ENCODE peak calls at places on chromosome 16, in six cellular contexts. J is GOT3, W is mesendoderm, T is left ventricle myocardium superior, H is DMS153, D is dermis microvascular lymphatic vessel endothelial cell. K is an unnamed sample.

GRCh38 chr16:47499080-47499699 is 38.1 kb downstream of the PHKB start:
- DNase-seq in J (no peak), W (no peak), T (no peak), H (no peak), D (no peak), K (no peak)

GRCh38 chr16:75588716-75589115 is 22.5 kb downstream of the GABARAPL2 start:
- DNase-seq in J (no peak), W (no peak), T (no peak), H (no peak), D (no peak), K (no peak)

GRCh38 chr16:76535-77272 is 1.3 kb upstream of the MPG start:
- DNase-seq in J (no peak), W (peak; percentile 49), T (peak; percentile 89), H (no peak), D (peak; percentile 90), K (peak; percentile 61)

GRCh38 chr16:29992371-29992967 is 2.9 kb downstream of the HIRIP3 start:
- DNase-seq in J (no peak), W (no peak), T (no peak), H (no peak), D (no peak), K (no peak)

GRCh38 chr16:29710227-29711219 is 31.5 kb downstream of the QPRT start:
- DNase-seq in J (no peak), W (peak; percentile 88), T (no peak), H (peak; percentile 6), D (peak; percentile 64), K (no peak)

GRCh38 chr16:3578121-3578520 is 918 bp upstream of the NLRC3 start:
- DNase-seq in J (no peak), W (no peak), T (no peak), H (no peak), D (no peak), K (no peak)

GRCh38 chr16:89033796-89034572 is 57.0 kb upstream of the CBFA2T3 start:
- DNase-seq in J (no peak), W (no peak), T (peak; percentile 19), H (no peak), D (no peak), K (no peak)

GRCh38 chr16:1082266-1082951 is 9.9 kb downstream of the SSTR5 start:
- DNase-seq in J (no peak), W (no peak), T (no peak), H (peak; percentile 33), D (peak; percentile 86), K (no peak)

GRCh38 chr16:11205065-11205699 is 50.8 kb downstream of the SOCS1 start:
- DNase-seq in J (no peak), W (no peak), T (no peak), H (no peak), D (no peak), K (no peak)

GRCh38 chr16:89785523-89786155 is 30.8 kb downstream of the FANCA start:
- DNase-seq in J (no peak), W (no peak), T (no peak), H (no peak), D (no peak), K (no peak)

GRCh38 chr16:68592466-68593337 is 52.4 kb upstream of the CDH3 start:
- DNase-seq in J (no peak), W (no peak), T (no peak), H (no peak), D (peak; percentile 47), K (no peak)

GRCh38 chr16:1749152-1750117 is 21.9 kb downstream of the NME3 start:
- DNase-seq in J (no peak), W (no peak), T (no peak), H (no peak), D (no peak), K (no peak)

GRCh38 chr16:28977703-28978641 is 3.4 kb downstream of the SPNS1 start:
- DNase-seq in J (no peak), W (peak; percentile 47), T (no peak), H (no peak), D (no peak), K (no peak)

GRCh38 chr16:75306102-75306762 is 54.8 kb upstream of the BCAR1 start:
- DNase-seq in J (no peak), W (no peak), T (no peak), H (no peak), D (peak; percentile 48), K (no peak)

GRCh38 chr16:76787394-76787793 is 403.6 kb upstream of the MON1B start:
- DNase-seq in J (no peak), W (peak; percentile 15), T (no peak), H (no peak), D (no peak), K (no peak)

GRCh38 chr16:69820926-69821541 is 58.9 kb downstream of the WWP2 start:
- DNase-seq in J (no peak), W (no peak), T (no peak), H (no peak), D (no peak), K (no peak)

GRCh38 chr16:22092143-22092933 is at the start of gene VWA3A:
- DNase-seq in J (peak; percentile 4), W (peak; percentile 94), T (no peak), H (peak; percentile 3), D (peak; percentile 51), K (no peak)

GRCh38 chr16:11833951-11834695 is 17.2 kb downstream of the RSL1D1 start:
- DNase-seq in J (no peak), W (no peak), T (no peak), H (no peak), D (no peak), K (no peak)

GRCh38 chr16:66510711-66511614 is 39.0 kb downstream of the TK2 start:
- DNase-seq in J (no peak), W (no peak), T (peak; percentile 58), H (no peak), D (no peak), K (peak; percentile 78)

GRCh38 chr16:72832640-72833039 is 215.3 kb downstream of the ZFHX3 start:
- DNase-seq in J (no peak), W (peak; percentile 78), T (peak; percentile 91), H (peak; percentile 8), D (peak; percentile 65), K (peak; percentile 26)

GRCh38 chr16:3912373-3912772 is 31.9 kb upstream of the CREBBP start:
- DNase-seq in J (no peak), W (no peak), T (no peak), H (no peak), D (no peak), K (no peak)

GRCh38 chr16:67481561-67482259 is 753 bp upstream of the ATP6V0D1 start:
- DNase-seq in J (no peak), W (no peak), T (peak; percentile 74), H (no peak), D (peak; percentile 72), K (no peak)

GRCh38 chr16:81673432-81673831 is 105.7 kb upstream of the PLCG2 start:
- DNase-seq in J (no peak), W (peak; percentile 40), T (no peak), H (no peak), D (no peak), K (no peak)

GRCh38 chr16:23434380-23434779 is 18.6 kb downstream of the COG7 start:
- DNase-seq in J (no peak), W (peak; percentile 70), T (no peak), H (peak; percentile 43), D (peak; percentile 88), K (no peak)

GRCh38 chr16:54397190-54397835 is 110.7 kb upstream of the IRX3 start:
- DNase-seq in J (no peak), W (no peak), T (no peak), H (no peak), D (no peak), K (no peak)

GRCh38 chr16:70573451-70574121 is 50.0 kb downstream of the SF3B3 start:
- DNase-seq in J (no peak), W (peak; percentile 47), T (peak; percentile 63), H (no peak), D (peak; percentile 99), K (no peak)

GRCh38 chr16:30875881-30876791 is 17.7 kb downstream of the BCL7C start:
- DNase-seq in J (no peak), W (peak; percentile 73), T (no peak), H (peak; percentile 14), D (peak; percentile 33), K (no peak)

K was measured in ascending aorta.